ENCODE peak calls at places on chromosome 10, in seven cellular contexts. One of them, this sample, is unnamed.

GRCh38 chr10:74103560-74104248 is 46.9 kb downstream of the AP3M1 start:
- DNase-seq in cardiac septum: no peak
- DNase-seq in fibroblast of the conjunctiva: peak; percentile 30
- DNase-seq in head of caudate nucleus: no peak
- DNase-seq in stimulated activated CD4-positive, alpha-beta T cell treated with anti-CD3 and anti-CD28 coated beads, Interleukin-2, amount 100 ng/mL, for 48 hours: no peak
- DNase-seq in endothelial cell: no peak
- DNase-seq in activated CD4-positive, alpha-beta T cell treated with anti-CD3 and anti-CD28 coated beads for 24 hours: no peak
- DNase-seq in this sample: no peak

GRCh38 chr10:117461766-117462423 is 80.7 kb upstream of the EMX2 start:
- DNase-seq in fibroblast of the conjunctiva: peak; percentile 20
- DNase-seq in cardiac septum: no peak
- DNase-seq in endothelial cell: no peak
- DNase-seq in stimulated activated CD4-positive, alpha-beta T cell treated with anti-CD3 and anti-CD28 coated beads, Interleukin-2, amount 100 ng/mL, for 48 hours: no peak
- DNase-seq in activated CD4-positive, alpha-beta T cell treated with anti-CD3 and anti-CD28 coated beads for 24 hours: no peak
- DNase-seq in head of caudate nucleus: no peak
- DNase-seq in this sample: peak; percentile 63

GRCh38 chr10:100370561-100370975 is 23.5 kb downstream of the SCD start:
- DNase-seq in stimulated activated CD4-positive, alpha-beta T cell treated with anti-CD3 and anti-CD28 coated beads, Interleukin-2, amount 100 ng/mL, for 48 hours: no peak
- DNase-seq in activated CD4-positive, alpha-beta T cell treated with anti-CD3 and anti-CD28 coated beads for 24 hours: no peak
- DNase-seq in cardiac septum: no peak
- DNase-seq in endothelial cell: no peak
- DNase-seq in head of caudate nucleus: no peak
- DNase-seq in fibroblast of the conjunctiva: no peak
- DNase-seq in this sample: no peak

GRCh38 chr10:42952358-42952757 is 124.5 kb upstream of the RET start:
- DNase-seq in stimulated activated CD4-positive, alpha-beta T cell treated with anti-CD3 and anti-CD28 coated beads, Interleukin-2, amount 100 ng/mL, for 48 hours: no peak
- DNase-seq in activated CD4-positive, alpha-beta T cell treated with anti-CD3 and anti-CD28 coated beads for 24 hours: no peak
- DNase-seq in fibroblast of the conjunctiva: no peak
- DNase-seq in cardiac septum: peak; percentile 77
- DNase-seq in endothelial cell: peak; percentile 57
- DNase-seq in head of caudate nucleus: no peak
- DNase-seq in this sample: peak; percentile 46

GRCh38 chr10:83012866-83013265 is 1126.4 kb upstream of the GHITM start:
- DNase-seq in fibroblast of the conjunctiva: no peak
- DNase-seq in endothelial cell: no peak
- DNase-seq in head of caudate nucleus: no peak
- DNase-seq in stimulated activated CD4-positive, alpha-beta T cell treated with anti-CD3 and anti-CD28 coated beads, Interleukin-2, amount 100 ng/mL, for 48 hours: no peak
- DNase-seq in activated CD4-positive, alpha-beta T cell treated with anti-CD3 and anti-CD28 coated beads for 24 hours: no peak
- DNase-seq in cardiac septum: no peak
- DNase-seq in this sample: no peak

GRCh38 chr10:126013489-126014281 is 117.3 kb downstream of the FANK1 start:
- DNase-seq in endothelial cell: no peak
- DNase-seq in fibroblast of the conjunctiva: peak; percentile 33
- DNase-seq in cardiac septum: no peak
- DNase-seq in stimulated activated CD4-positive, alpha-beta T cell treated with anti-CD3 and anti-CD28 coated beads, Interleukin-2, amount 100 ng/mL, for 48 hours: no peak
- DNase-seq in activated CD4-positive, alpha-beta T cell treated with anti-CD3 and anti-CD28 coated beads for 24 hours: no peak
- DNase-seq in head of caudate nucleus: no peak
- DNase-seq in this sample: no peak

GRCh38 chr10:71812016-71812912 is 38.8 kb downstream of the PSAP start:
- DNase-seq in stimulated activated CD4-positive, alpha-beta T cell treated with anti-CD3 and anti-CD28 coated beads, Interleukin-2, amount 100 ng/mL, for 48 hours: peak; percentile 72
- DNase-seq in activated CD4-positive, alpha-beta T cell treated with anti-CD3 and anti-CD28 coated beads for 24 hours: peak; percentile 75
- DNase-seq in endothelial cell: peak; percentile 90
- DNase-seq in head of caudate nucleus: peak; percentile 75
- DNase-seq in fibroblast of the conjunctiva: peak; percentile 12
- DNase-seq in cardiac septum: peak; percentile 93
- DNase-seq in this sample: peak; percentile 85

GRCh38 chr10:31288961-31289360 is 30.1 kb upstream of the ZEB1 start:
- DNase-seq in fibroblast of the conjunctiva: no peak
- DNase-seq in cardiac septum: no peak
- DNase-seq in activated CD4-positive, alpha-beta T cell treated with anti-CD3 and anti-CD28 coated beads for 24 hours: no peak
- DNase-seq in head of caudate nucleus: no peak
- DNase-seq in endothelial cell: no peak
- DNase-seq in stimulated activated CD4-positive, alpha-beta T cell treated with anti-CD3 and anti-CD28 coated beads, Interleukin-2, amount 100 ng/mL, for 48 hours: no peak
- DNase-seq in this sample: no peak

GRCh38 chr10:117148284-117148683 is 10.2 kb upstream of the VAX1 start:
- DNase-seq in activated CD4-positive, alpha-beta T cell treated with anti-CD3 and anti-CD28 coated beads for 24 hours: no peak
- DNase-seq in stimulated activated CD4-positive, alpha-beta T cell treated with anti-CD3 and anti-CD28 coated beads, Interleukin-2, amount 100 ng/mL, for 48 hours: no peak
- DNase-seq in fibroblast of the conjunctiva: no peak
- DNase-seq in cardiac septum: no peak
- DNase-seq in head of caudate nucleus: no peak
- DNase-seq in endothelial cell: no peak
- DNase-seq in this sample: no peak

GRCh38 chr10:122499491-122499941 is 38.2 kb downstream of the HTRA1 start:
- DNase-seq in head of caudate nucleus: no peak
- DNase-seq in activated CD4-positive, alpha-beta T cell treated with anti-CD3 and anti-CD28 coated beads for 24 hours: no peak
- DNase-seq in fibroblast of the conjunctiva: peak; percentile 71
- DNase-seq in stimulated activated CD4-positive, alpha-beta T cell treated with anti-CD3 and anti-CD28 coated beads, Interleukin-2, amount 100 ng/mL, for 48 hours: no peak
- DNase-seq in endothelial cell: no peak
- DNase-seq in cardiac septum: no peak
- DNase-seq in this sample: no peak

GRCh38 chr10:32995751-32996150 is 37.7 kb upstream of the ITGB1 start:
- DNase-seq in fibroblast of the conjunctiva: no peak
- DNase-seq in activated CD4-positive, alpha-beta T cell treated with anti-CD3 and anti-CD28 coated beads for 24 hours: no peak
- DNase-seq in head of caudate nucleus: no peak
- DNase-seq in stimulated activated CD4-positive, alpha-beta T cell treated with anti-CD3 and anti-CD28 coated beads, Interleukin-2, amount 100 ng/mL, for 48 hours: no peak
- DNase-seq in cardiac septum: no peak
- DNase-seq in endothelial cell: no peak
- DNase-seq in this sample: no peak

GRCh38 chr10:28343252-28343651 is 40.4 kb upstream of the MPP7 start:
- DNase-seq in fibroblast of the conjunctiva: no peak
- DNase-seq in endothelial cell: no peak
- DNase-seq in stimulated activated CD4-positive, alpha-beta T cell treated with anti-CD3 and anti-CD28 coated beads, Interleukin-2, amount 100 ng/mL, for 48 hours: no peak
- DNase-seq in head of caudate nucleus: no peak
- DNase-seq in cardiac septum: no peak
- DNase-seq in activated CD4-positive, alpha-beta T cell treated with anti-CD3 and anti-CD28 coated beads for 24 hours: no peak
- DNase-seq in this sample: no peak

GRCh38 chr10:80155696-80156215 is 23.2 kb downstream of the PLAC9 start:
- DNase-seq in cardiac septum: no peak
- DNase-seq in activated CD4-positive, alpha-beta T cell treated with anti-CD3 and anti-CD28 coated beads for 24 hours: no peak
- DNase-seq in stimulated activated CD4-positive, alpha-beta T cell treated with anti-CD3 and anti-CD28 coated beads, Interleukin-2, amount 100 ng/mL, for 48 hours: no peak
- DNase-seq in endothelial cell: no peak
- DNase-seq in fibroblast of the conjunctiva: no peak
- DNase-seq in head of caudate nucleus: no peak
- DNase-seq in this sample: no peak

GRCh38 chr10:104777086-104777799 is 136.2 kb downstream of the SORCS3 start:
- DNase-seq in endothelial cell: no peak
- DNase-seq in head of caudate nucleus: no peak
- DNase-seq in cardiac septum: no peak
- DNase-seq in fibroblast of the conjunctiva: no peak
- DNase-seq in stimulated activated CD4-positive, alpha-beta T cell treated with anti-CD3 and anti-CD28 coated beads, Interleukin-2, amount 100 ng/mL, for 48 hours: no peak
- DNase-seq in activated CD4-positive, alpha-beta T cell treated with anti-CD3 and anti-CD28 coated beads for 24 hours: no peak
- DNase-seq in this sample: no peak

GRCh38 chr10:68636335-68636734 is 76.2 kb downstream of the TET1 start:
- DNase-seq in head of caudate nucleus: no peak
- DNase-seq in cardiac septum: no peak
- DNase-seq in endothelial cell: no peak
- DNase-seq in activated CD4-positive, alpha-beta T cell treated with anti-CD3 and anti-CD28 coated beads for 24 hours: no peak
- DNase-seq in stimulated activated CD4-positive, alpha-beta T cell treated with anti-CD3 and anti-CD28 coated beads, Interleukin-2, amount 100 ng/mL, for 48 hours: no peak
- DNase-seq in fibroblast of the conjunctiva: no peak
- DNase-seq in this sample: no peak

GRCh38 chr10:122422266-122422980 is 32.0 kb upstream of the ARMS2 start:
- DNase-seq in stimulated activated CD4-positive, alpha-beta T cell treated with anti-CD3 and anti-CD28 coated beads, Interleukin-2, amount 100 ng/mL, for 48 hours: no peak
- DNase-seq in head of caudate nucleus: no peak
- DNase-seq in endothelial cell: no peak
- DNase-seq in cardiac septum: no peak
- DNase-seq in activated CD4-positive, alpha-beta T cell treated with anti-CD3 and anti-CD28 coated beads for 24 hours: no peak
- DNase-seq in fibroblast of the conjunctiva: no peak
- DNase-seq in this sample: no peak

GRCh38 chr10:28282341-28282740 is 20.5 kb downstream of the MPP7 start:
- DNase-seq in head of caudate nucleus: no peak
- DNase-seq in cardiac septum: no peak
- DNase-seq in fibroblast of the conjunctiva: no peak
- DNase-seq in activated CD4-positive, alpha-beta T cell treated with anti-CD3 and anti-CD28 coated beads for 24 hours: no peak
- DNase-seq in endothelial cell: no peak
- DNase-seq in stimulated activated CD4-positive, alpha-beta T cell treated with anti-CD3 and anti-CD28 coated beads, Interleukin-2, amount 100 ng/mL, for 48 hours: no peak
- DNase-seq in this sample: no peak

GRCh38 chr10:20369863-20370736 is 527.0 kb downstream of the NEBL start:
- DNase-seq in head of caudate nucleus: no peak
- DNase-seq in stimulated activated CD4-positive, alpha-beta T cell treated with anti-CD3 and anti-CD28 coated beads, Interleukin-2, amount 100 ng/mL, for 48 hours: no peak
- DNase-seq in cardiac septum: no peak
- DNase-seq in endothelial cell: no peak
- DNase-seq in activated CD4-positive, alpha-beta T cell treated with anti-CD3 and anti-CD28 coated beads for 24 hours: no peak
- DNase-seq in fibroblast of the conjunctiva: no peak
- DNase-seq in this sample: no peak